ENCODE peak calls at places on chromosomes 2 and 18, in eight cellular contexts. Z, D, O, X, U, E, M and I are unnamed samples.

GRCh38 chr18:12748671-12749070 is 45.8 kb downstream of the PSMG2 start:
- DNase-seq in Z (no peak), D (no peak), O (no peak), X (no peak), U (no peak), E (no peak), M (peak), I (no peak)

GRCh38 chr2:20148841-20149702 is 75.9 kb downstream of the SDC1 start:
- DNase-seq in Z (no peak), D (peak), O (peak), X (no peak), U (peak), E (no peak), M (peak), I (no peak)

GRCh38 chr18:5842653-5843052 is 52.7 kb downstream of the TMEM200C start:
- DNase-seq in Z (no peak), D (no peak), O (no peak), X (no peak), U (no peak), E (no peak), M (no peak), I (no peak)

GRCh38 chr2:108115868-108116267 is 123.9 kb upstream of the SULT1C3 start:
- DNase-seq in Z (no peak), D (no peak), O (no peak), X (no peak), U (no peak), E (no peak), M (no peak), I (no peak)

GRCh38 chr2:35960596-35960995 is 395.0 kb upstream of the CRIM1 start:
- DNase-seq in Z (no peak), D (no peak), O (no peak), X (no peak), U (no peak), E (no peak), M (peak), I (no peak)

GRCh38 chr2:101205521-101205998 is 47.1 kb upstream of the CNOT11 start:
- DNase-seq in Z (peak), D (peak), O (peak), X (peak), U (peak), E (peak), M (peak), I (peak)

GRCh38 chr2:10613263-10613662 is 76.5 kb downstream of the NOL10 start:
- DNase-seq in Z (no peak), D (no peak), O (no peak), X (no peak), U (no peak), E (no peak), M (no peak), I (no peak)

GRCh38 chr2:148273158-148273691 is 252.3 kb downstream of the MBD5 start:
- DNase-seq in Z (no peak), D (no peak), O (no peak), X (no peak), U (no peak), E (no peak), M (peak), I (no peak)

GRCh38 chr2:108535380-108535677 is 1.1 kb downstream of the LIMS1 start:
- DNase-seq in Z (no peak), D (no peak), O (no peak), X (no peak), U (no peak), E (no peak), M (peak), I (no peak)

GRCh38 chr18:79332601-79333000 is 63.1 kb upstream of the NFATC1 start:
- DNase-seq in Z (no peak), D (no peak), O (no peak), X (no peak), U (no peak), E (no peak), M (no peak), I (no peak)

GRCh38 chr2:199556886-199557285 is 99.1 kb upstream of the SATB2 start:
- DNase-seq in Z (no peak), D (no peak), O (no peak), X (no peak), U (no peak), E (no peak), M (no peak), I (no peak)

GRCh38 chr2:861655-862355 is 88.8 kb upstream of the SNTG2 start:
- DNase-seq in Z (no peak), D (no peak), O (no peak), X (no peak), U (no peak), E (no peak), M (no peak), I (peak)

GRCh38 chr2:47069628-47070154 is 85.4 kb downstream of the STPG4 start:
- DNase-seq in Z (peak), D (no peak), O (no peak), X (no peak), U (no peak), E (no peak), M (no peak), I (no peak)

GRCh38 chr2:172381275-172381608 is 46.1 kb upstream of the ITGA6 start:
- DNase-seq in Z (no peak), D (no peak), O (no peak), X (no peak), U (no peak), E (no peak), M (no peak), I (no peak)

GRCh38 chr2:41914936-41915335 is 132.9 kb upstream of the PKDCC start:
- DNase-seq in Z (no peak), D (no peak), O (no peak), X (no peak), U (no peak), E (no peak), M (no peak), I (no peak)

GRCh38 chr2:134391751-134392160 is 137.9 kb downstream of the MGAT5 start:
- DNase-seq in Z (no peak), D (no peak), O (no peak), X (no peak), U (peak), E (peak), M (peak), I (no peak)

GRCh38 chr18:62450546-62451395 is 72.1 kb upstream of the ZCCHC2 start:
- DNase-seq in Z (peak), D (no peak), O (peak), X (peak), U (no peak), E (no peak), M (peak), I (peak)

GRCh38 chr2:185610301-185610700 is 128.3 kb upstream of the FSIP2 start:
- DNase-seq in Z (no peak), D (no peak), O (no peak), X (no peak), U (no peak), E (no peak), M (no peak), I (no peak)

GRCh38 chr2:185607943-185608342 is 130.7 kb upstream of the FSIP2 start:
- DNase-seq in Z (no peak), D (no peak), O (no peak), X (no peak), U (no peak), E (no peak), M (no peak), I (no peak)

DNA sequence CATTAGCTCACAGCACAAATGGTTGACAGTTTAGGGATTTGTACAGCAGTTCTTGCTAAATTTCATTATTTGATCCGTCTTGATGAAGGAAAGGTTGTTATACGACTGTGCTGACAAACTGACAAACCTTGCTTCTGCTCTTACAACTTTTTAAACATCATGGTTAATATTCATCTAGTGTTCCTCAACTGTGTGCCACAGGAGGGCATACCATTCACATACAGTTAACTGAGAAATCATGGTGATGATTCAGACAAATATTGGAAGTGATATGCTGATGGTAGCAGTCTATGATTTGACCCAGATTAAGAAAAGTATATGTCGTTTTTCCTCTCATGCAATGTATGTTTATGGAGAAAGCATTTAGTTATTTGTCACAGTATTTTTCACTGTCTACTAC is 129.8 kb upstream of the FSIP2 start:
- DNase-seq in Z (peak), D (no peak), O (no peak), X (no peak), U (no peak), E (no peak), M (peak), I (no peak)
- TF ChIP-seq CTCF in Z (peak), D (no peak), O (no peak), X (peak), U (no peak), E (no peak), M (no peak), I (peak)

DNA sequence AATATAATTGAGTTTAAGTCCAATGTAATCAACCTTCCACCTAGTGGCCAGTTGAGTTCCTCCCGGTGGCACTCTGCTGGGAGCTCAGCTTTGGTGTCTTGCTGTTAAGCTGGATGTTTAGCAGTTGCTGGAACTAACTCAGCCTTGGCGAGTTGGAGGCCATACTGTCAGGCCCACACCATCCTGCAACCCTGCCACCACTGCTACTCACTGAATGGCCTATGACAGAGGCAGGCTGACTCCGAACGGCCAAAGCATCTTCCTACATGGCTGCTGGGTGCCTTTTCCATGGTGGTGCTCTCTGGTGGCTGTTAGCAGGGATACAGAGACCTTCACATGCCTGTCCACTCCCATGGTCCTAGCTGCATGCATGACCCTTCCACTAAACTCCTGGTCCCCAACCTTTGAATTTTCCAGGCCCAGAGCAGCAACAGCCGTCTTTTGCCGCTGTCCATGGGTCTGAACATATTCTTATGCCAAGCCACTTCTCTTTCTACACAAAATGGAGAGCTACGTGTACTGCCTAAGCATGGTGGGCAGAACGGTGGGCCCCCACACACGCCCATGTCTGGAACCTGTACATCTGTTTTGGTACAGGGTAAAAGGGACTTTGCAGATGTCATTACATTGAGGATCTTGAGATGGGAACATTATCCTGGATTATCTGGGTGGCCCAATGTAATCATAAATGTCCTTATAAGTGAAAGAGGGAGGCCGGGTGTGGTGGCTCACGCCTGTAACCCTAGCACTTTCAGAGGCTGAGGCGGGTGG is 15.0 kb upstream of the TRAF3IP1 start:
- DNase-seq in Z (no peak), D (no peak), O (no peak), X (no peak), U (no peak), E (no peak), M (peak), I (no peak)
- TF ChIP-seq CTCF in Z (peak), D (peak), O (peak), X (peak), U (peak), E (no peak), M (peak), I (no peak)

GRCh38 chr18:50662775-50663383 is 103.0 kb downstream of the MAPK4 start:
- DNase-seq in Z (peak), D (no peak), O (no peak), X (no peak), U (no peak), E (no peak), M (no peak), I (no peak)

GRCh38 chr18:50661013-50661412 is 101.1 kb downstream of the MAPK4 start:
- DNase-seq in Z (no peak), D (no peak), O (no peak), X (no peak), U (no peak), E (no peak), M (no peak), I (no peak)

GRCh38 chr18:50659091-50660003 is 99.5 kb downstream of the MAPK4 start:
- DNase-seq in Z (no peak), D (no peak), O (no peak), X (no peak), U (no peak), E (no peak), M (peak), I (no peak)

GRCh38 chr18:50663626-50664441 is 103.9 kb downstream of the MAPK4 start:
- DNase-seq in Z (no peak), D (no peak), O (no peak), X (no peak), U (no peak), E (no peak), M (no peak), I (no peak)

DNA sequence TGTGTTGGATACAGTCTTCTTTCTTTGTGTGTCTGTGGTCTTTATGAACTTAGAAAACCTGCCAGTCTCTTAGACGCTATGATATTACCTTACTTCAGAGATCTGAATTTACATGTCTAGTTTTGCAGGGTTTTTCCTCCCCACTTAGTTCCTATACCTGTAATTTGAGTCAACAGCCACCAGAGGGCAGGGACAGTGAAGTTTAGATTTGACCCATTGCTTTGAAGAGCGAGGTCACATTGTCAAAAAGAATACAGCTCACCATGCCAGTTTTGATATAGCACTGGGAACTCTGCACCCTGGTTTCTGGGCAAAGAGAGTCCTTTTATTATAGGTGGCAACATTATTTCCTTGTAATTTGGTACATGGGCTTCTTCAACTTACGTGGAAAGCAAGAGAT is 102.3 kb downstream of the MAPK4 start:
- DNase-seq in Z (peak), D (no peak), O (no peak), X (no peak), U (peak), E (peak), M (peak), I (no peak)
- TF ChIP-seq CTCF in Z (peak), D (peak), O (peak), X (peak), U (peak), E (no peak), M (peak), I (peak)

GRCh38 chr2:241207641-241208040 is 19.2 kb downstream of the ANO7 start:
- DNase-seq in Z (no peak), D (no peak), O (no peak), X (no peak), U (no peak), E (no peak), M (no peak), I (no peak)
- TF ChIP-seq CTCF in Z (no peak), D (no peak), O (no peak), X (no peak), U (no peak), E (no peak), M (no peak), I (no peak)

GRCh38 chr2:218228366-218229092 is 11.5 kb downstream of the ARPC2 start:
- DNase-seq in Z (no peak), D (no peak), O (no peak), X (no peak), U (no peak), E (no peak), M (peak), I (no peak)

GRCh38 chr2:218233543-218233942 is 16.6 kb downstream of the ARPC2 start:
- DNase-seq in Z (no peak), D (no peak), O (no peak), X (no peak), U (no peak), E (no peak), M (no peak), I (no peak)

GRCh38 chr2:218229239-218229638 is 12.2 kb downstream of the ARPC2 start:
- DNase-seq in Z (no peak), D (no peak), O (peak), X (no peak), U (peak), E (peak), M (peak), I (no peak)

GRCh38 chr2:218229851-218230250 is 12.9 kb downstream of the ARPC2 start:
- DNase-seq in Z (no peak), D (no peak), O (no peak), X (no peak), U (peak), E (no peak), M (peak), I (no peak)

GRCh38 chr2:218230882-218231281 is 13.9 kb downstream of the ARPC2 start:
- DNase-seq in Z (peak), D (no peak), O (no peak), X (no peak), U (peak), E (peak), M (peak), I (no peak)
- TF ChIP-seq CTCF in Z (peak), D (peak), O (peak), X (no peak), U (peak), E (no peak), M (peak), I (peak)

GRCh38 chr2:64204006-64204632 is 59.9 kb upstream of the PELI1 start:
- DNase-seq in Z (no peak), D (peak), O (no peak), X (no peak), U (peak), E (peak), M (peak), I (no peak)

GRCh38 chr2:64205415-64205814 is 61.2 kb upstream of the PELI1 start:
- DNase-seq in Z (no peak), D (no peak), O (no peak), X (no peak), U (no peak), E (no peak), M (no peak), I (no peak)

GRCh38 chr2:64202206-64202864 is 58.1 kb upstream of the PELI1 start:
- DNase-seq in Z (no peak), D (no peak), O (peak), X (no peak), U (peak), E (no peak), M (peak), I (no peak)

GRCh38 chr2:64203131-64204005 is 59.1 kb upstream of the PELI1 start:
- DNase-seq in Z (no peak), D (no peak), O (no peak), X (no peak), U (peak), E (no peak), M (peak), I (no peak)

GRCh38 chr2:64204716-64205115 is 60.5 kb upstream of the PELI1 start:
- DNase-seq in Z (no peak), D (no peak), O (no peak), X (no peak), U (peak), E (no peak), M (no peak), I (no peak)
- TF ChIP-seq CTCF in Z (no peak), D (no peak), O (no peak), X (peak), U (no peak), E (no peak), M (no peak), I (no peak)